ENCODE peak calls at places on chromosome 2, in seven cellular contexts. One of them, this sample, is unnamed.

GRCh38 chr2:7427293-7428060 is 510.3 kb downstream of the RNF144A start:
- DNase-seq in fibroblast of lung: peak; percentile 72
- DNase-seq in right cardiac atrium: no peak
- DNase-seq in tibial artery: no peak
- DNase-seq in left ventricle myocardium inferior: no peak
- DNase-seq in spleen: no peak
- DNase-seq in astrocyte of the spinal cord: peak; percentile 63
- DNase-seq in this sample: peak; percentile 48

GRCh38 chr2:28586864-28587263 is 91.0 kb downstream of the PLB1 start:
- DNase-seq in fibroblast of lung: no peak
- DNase-seq in tibial artery: no peak
- DNase-seq in left ventricle myocardium inferior: no peak
- DNase-seq in right cardiac atrium: no peak
- DNase-seq in astrocyte of the spinal cord: no peak
- DNase-seq in spleen: no peak
- DNase-seq in this sample: peak; percentile 87

GRCh38 chr2:165401285-165401852 is 68.1 kb upstream of the CSRNP3 start:
- DNase-seq in spleen: no peak
- DNase-seq in tibial artery: no peak
- DNase-seq in fibroblast of lung: peak; percentile 88
- DNase-seq in left ventricle myocardium inferior: no peak
- DNase-seq in right cardiac atrium: no peak
- DNase-seq in astrocyte of the spinal cord: peak; percentile 83
- DNase-seq in this sample: peak; percentile 73

GRCh38 chr2:9748586-9748985 is 94.7 kb upstream of the TAF1B start:
- DNase-seq in astrocyte of the spinal cord: no peak
- DNase-seq in fibroblast of lung: no peak
- DNase-seq in right cardiac atrium: no peak
- DNase-seq in spleen: no peak
- DNase-seq in tibial artery: no peak
- DNase-seq in left ventricle myocardium inferior: no peak
- DNase-seq in this sample: no peak

GRCh38 chr2:95347681-95348608 is 50.8 kb downstream of the KCNIP3 start:
- DNase-seq in spleen: no peak
- DNase-seq in left ventricle myocardium inferior: no peak
- DNase-seq in right cardiac atrium: peak; percentile 42
- DNase-seq in fibroblast of lung: no peak
- DNase-seq in tibial artery: no peak
- DNase-seq in astrocyte of the spinal cord: no peak
- DNase-seq in this sample: no peak

GRCh38 chr2:11746376-11746806 is at the start of gene LPIN1:
- DNase-seq in left ventricle myocardium inferior: peak; percentile 91
- DNase-seq in astrocyte of the spinal cord: peak; percentile 86
- DNase-seq in tibial artery: peak; percentile 85
- DNase-seq in fibroblast of lung: peak; percentile 86
- DNase-seq in right cardiac atrium: peak; percentile 97
- DNase-seq in spleen: peak; percentile 97
- DNase-seq in this sample: peak; percentile 60

GRCh38 chr2:239768907-239769573 is 256.1 kb downstream of the NDUFA10 start:
- DNase-seq in fibroblast of lung: no peak
- DNase-seq in left ventricle myocardium inferior: no peak
- DNase-seq in astrocyte of the spinal cord: no peak
- DNase-seq in right cardiac atrium: no peak
- DNase-seq in tibial artery: no peak
- DNase-seq in spleen: no peak
- DNase-seq in this sample: no peak

GRCh38 chr2:62204998-62205496 is 9.1 kb downstream of the B3GNT2 start:
- DNase-seq in fibroblast of lung: no peak
- DNase-seq in spleen: no peak
- DNase-seq in left ventricle myocardium inferior: no peak
- DNase-seq in right cardiac atrium: no peak
- DNase-seq in astrocyte of the spinal cord: no peak
- DNase-seq in tibial artery: peak; percentile 53
- DNase-seq in this sample: no peak

GRCh38 chr2:215843579-215843978 is 169.8 kb downstream of the MREG start:
- DNase-seq in fibroblast of lung: peak; percentile 81
- DNase-seq in astrocyte of the spinal cord: peak; percentile 87
- DNase-seq in spleen: no peak
- DNase-seq in right cardiac atrium: peak; percentile 53
- DNase-seq in tibial artery: peak; percentile 73
- DNase-seq in left ventricle myocardium inferior: no peak
- DNase-seq in this sample: no peak

GRCh38 chr2:60710707-60711106 is 45.4 kb upstream of the PAPOLG start:
- DNase-seq in left ventricle myocardium inferior: peak; percentile 16
- DNase-seq in astrocyte of the spinal cord: no peak
- DNase-seq in right cardiac atrium: no peak
- DNase-seq in tibial artery: peak; percentile 42
- DNase-seq in spleen: no peak
- DNase-seq in fibroblast of lung: no peak
- DNase-seq in this sample: no peak

GRCh38 chr2:61707984-61708852 is 145.6 kb downstream of the FAM161A start:
- DNase-seq in spleen: no peak
- DNase-seq in left ventricle myocardium inferior: no peak
- DNase-seq in fibroblast of lung: peak; percentile 30
- DNase-seq in astrocyte of the spinal cord: peak; percentile 16
- DNase-seq in right cardiac atrium: no peak
- DNase-seq in tibial artery: no peak
- DNase-seq in this sample: no peak

GRCh38 chr2:56132138-56132537 is 51.7 kb upstream of the CCDC85A start:
- DNase-seq in spleen: no peak
- DNase-seq in left ventricle myocardium inferior: no peak
- DNase-seq in right cardiac atrium: no peak
- DNase-seq in tibial artery: no peak
- DNase-seq in astrocyte of the spinal cord: peak; percentile 52
- DNase-seq in fibroblast of lung: peak; percentile 59
- DNase-seq in this sample: peak; percentile 44

DNA sequence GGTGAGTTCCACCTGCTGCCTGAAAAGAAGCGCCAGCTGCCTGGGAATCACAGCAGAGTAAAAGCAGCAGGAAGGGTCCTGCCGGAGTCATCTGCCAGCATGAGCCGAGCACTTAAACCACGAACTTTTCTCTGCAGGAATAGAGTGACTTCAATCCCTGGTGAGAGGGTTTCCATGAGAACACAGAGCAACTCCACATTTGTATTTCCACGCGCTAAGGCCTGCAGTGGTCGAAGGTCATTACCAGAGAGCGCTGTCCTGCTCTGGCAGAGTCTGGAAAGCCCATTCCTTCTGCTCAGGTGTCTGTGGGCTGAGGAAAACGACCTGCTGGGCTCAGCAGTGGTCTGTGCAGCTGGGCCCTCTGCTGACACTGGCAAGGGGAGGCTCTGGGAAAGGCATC is 6.7 kb downstream of the PASK start:
- DNase-seq in tibial artery: no peak
- DNase-seq in fibroblast of lung: no peak
- DNase-seq in right cardiac atrium: no peak
- DNase-seq in astrocyte of the spinal cord: no peak
- DNase-seq in spleen: peak; percentile 46
- DNase-seq in left ventricle myocardium inferior: no peak
- DNase-seq in this sample: no peak
- H3K4me3 ChIP-seq in tibial artery: no peak overlapping the region
- H3K4me3 ChIP-seq in fibroblast of lung: no peak overlapping the region
- H3K4me3 ChIP-seq in right cardiac atrium: no peak overlapping the region
- H3K4me3 ChIP-seq in astrocyte of the spinal cord: no peak overlapping the region
- H3K4me3 ChIP-seq in spleen: no peak overlapping the region
- H3K4me3 ChIP-seq in left ventricle myocardium inferior: no peak overlapping the region
- H3K4me3 ChIP-seq in this sample: no peak overlapping the region

GRCh38 chr2:177579486-177580036 is 187.0 kb downstream of the AGPS start:
- DNase-seq in fibroblast of lung: no peak
- DNase-seq in right cardiac atrium: no peak
- DNase-seq in left ventricle myocardium inferior: no peak
- DNase-seq in astrocyte of the spinal cord: no peak
- DNase-seq in spleen: no peak
- DNase-seq in tibial artery: no peak
- DNase-seq in this sample: no peak

GRCh38 chr2:177582000-177582399 is 189.4 kb downstream of the AGPS start:
- DNase-seq in astrocyte of the spinal cord: no peak
- DNase-seq in tibial artery: no peak
- DNase-seq in spleen: no peak
- DNase-seq in right cardiac atrium: no peak
- DNase-seq in left ventricle myocardium inferior: no peak
- DNase-seq in fibroblast of lung: no peak
- DNase-seq in this sample: no peak

GRCh38 chr2:177577075-177577474 is 184.5 kb downstream of the AGPS start:
- DNase-seq in right cardiac atrium: no peak
- DNase-seq in tibial artery: no peak
- DNase-seq in spleen: no peak
- DNase-seq in fibroblast of lung: no peak
- DNase-seq in astrocyte of the spinal cord: no peak
- DNase-seq in left ventricle myocardium inferior: no peak
- DNase-seq in this sample: no peak

GRCh38 chr2:177575358-177575757 is 182.8 kb downstream of the AGPS start:
- DNase-seq in astrocyte of the spinal cord: no peak
- DNase-seq in left ventricle myocardium inferior: no peak
- DNase-seq in spleen: no peak
- DNase-seq in fibroblast of lung: no peak
- DNase-seq in right cardiac atrium: no peak
- DNase-seq in tibial artery: no peak
- DNase-seq in this sample: no peak

GRCh38 chr2:177578454-177578853 is 185.9 kb downstream of the AGPS start:
- DNase-seq in astrocyte of the spinal cord: no peak
- DNase-seq in spleen: no peak
- DNase-seq in left ventricle myocardium inferior: no peak
- DNase-seq in fibroblast of lung: no peak
- DNase-seq in right cardiac atrium: no peak
- DNase-seq in tibial artery: no peak
- DNase-seq in this sample: no peak
- H3K4me3 ChIP-seq in astrocyte of the spinal cord: no peak overlapping the region
- H3K4me3 ChIP-seq in spleen: no peak overlapping the region
- H3K4me3 ChIP-seq in left ventricle myocardium inferior: no peak overlapping the region
- H3K4me3 ChIP-seq in fibroblast of lung: no peak overlapping the region
- H3K4me3 ChIP-seq in right cardiac atrium: no peak overlapping the region
- H3K4me3 ChIP-seq in tibial artery: no peak overlapping the region
- H3K4me3 ChIP-seq in this sample: no peak overlapping the region

GRCh38 chr2:177622516-177622915 is 229.9 kb downstream of the AGPS start:
- DNase-seq in astrocyte of the spinal cord: no peak
- DNase-seq in spleen: no peak
- DNase-seq in fibroblast of lung: no peak
- DNase-seq in tibial artery: no peak
- DNase-seq in right cardiac atrium: no peak
- DNase-seq in left ventricle myocardium inferior: no peak
- DNase-seq in this sample: no peak

GRCh38 chr2:177631702-177632101 is 239.1 kb downstream of the AGPS start:
- DNase-seq in spleen: no peak
- DNase-seq in astrocyte of the spinal cord: no peak
- DNase-seq in left ventricle myocardium inferior: no peak
- DNase-seq in right cardiac atrium: no peak
- DNase-seq in fibroblast of lung: no peak
- DNase-seq in tibial artery: no peak
- DNase-seq in this sample: no peak

GRCh38 chr2:177628817-177629216 is 236.2 kb downstream of the AGPS start:
- DNase-seq in right cardiac atrium: no peak
- DNase-seq in astrocyte of the spinal cord: no peak
- DNase-seq in left ventricle myocardium inferior: no peak
- DNase-seq in spleen: no peak
- DNase-seq in tibial artery: no peak
- DNase-seq in fibroblast of lung: no peak
- DNase-seq in this sample: no peak

GRCh38 chr2:177629357-177630000 is 236.9 kb downstream of the AGPS start:
- DNase-seq in fibroblast of lung: no peak
- DNase-seq in left ventricle myocardium inferior: no peak
- DNase-seq in right cardiac atrium: no peak
- DNase-seq in tibial artery: no peak
- DNase-seq in spleen: no peak
- DNase-seq in astrocyte of the spinal cord: no peak
- DNase-seq in this sample: no peak

DNA sequence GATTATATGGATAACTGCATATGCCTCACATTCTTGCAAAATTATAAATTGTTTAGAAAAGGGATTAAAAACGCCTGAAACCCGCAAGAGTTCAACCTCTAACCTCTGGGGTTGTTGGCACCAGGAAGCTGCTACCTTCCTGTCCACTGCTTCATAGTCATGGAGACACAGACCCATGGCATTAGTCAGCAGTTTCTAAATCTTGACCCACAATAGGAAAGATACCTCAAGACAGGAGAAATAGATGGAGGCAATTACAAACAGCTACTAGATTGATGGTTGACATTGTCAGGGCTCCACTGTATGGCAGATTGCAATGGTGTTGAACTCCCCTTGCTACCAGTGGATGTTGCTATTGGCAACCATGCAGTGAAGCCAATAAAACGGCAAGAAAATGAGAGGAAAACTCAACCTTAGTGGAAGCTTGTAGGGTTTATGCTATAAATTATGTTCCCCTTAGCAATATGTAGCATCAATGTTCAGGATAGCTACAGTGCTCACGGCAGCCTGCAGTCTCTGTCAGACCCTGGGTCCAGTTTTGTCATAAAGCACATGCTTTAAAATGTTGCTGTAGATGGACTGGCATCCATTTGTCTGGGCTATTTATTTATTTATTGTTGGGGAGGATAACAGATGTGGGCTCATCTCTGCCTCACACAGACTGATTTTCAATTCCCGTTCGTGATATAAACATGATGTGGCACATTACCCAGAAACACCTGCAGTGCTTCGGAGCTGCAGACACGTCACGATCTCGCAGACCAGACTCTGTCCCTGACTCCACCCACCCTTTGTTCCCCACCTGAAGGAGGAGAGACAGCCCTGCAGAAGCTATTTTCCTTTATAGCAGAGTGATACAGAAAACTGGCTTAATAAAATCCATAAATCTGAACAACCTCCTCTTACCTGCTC is 233.4 kb downstream of the AGPS start:
- DNase-seq in right cardiac atrium: no peak
- DNase-seq in fibroblast of lung: no peak
- DNase-seq in tibial artery: no peak
- DNase-seq in astrocyte of the spinal cord: no peak
- DNase-seq in spleen: no peak
- DNase-seq in left ventricle myocardium inferior: no peak
- DNase-seq in this sample: no peak
- H3K4me3 ChIP-seq in right cardiac atrium: no peak overlapping the region
- H3K4me3 ChIP-seq in fibroblast of lung: no peak overlapping the region
- H3K4me3 ChIP-seq in tibial artery: no peak overlapping the region
- H3K4me3 ChIP-seq in astrocyte of the spinal cord: no peak overlapping the region
- H3K4me3 ChIP-seq in spleen: no peak overlapping the region
- H3K4me3 ChIP-seq in left ventricle myocardium inferior: no peak overlapping the region
- H3K4me3 ChIP-seq in this sample: peak overlapping the region; percentile 5

DNA sequence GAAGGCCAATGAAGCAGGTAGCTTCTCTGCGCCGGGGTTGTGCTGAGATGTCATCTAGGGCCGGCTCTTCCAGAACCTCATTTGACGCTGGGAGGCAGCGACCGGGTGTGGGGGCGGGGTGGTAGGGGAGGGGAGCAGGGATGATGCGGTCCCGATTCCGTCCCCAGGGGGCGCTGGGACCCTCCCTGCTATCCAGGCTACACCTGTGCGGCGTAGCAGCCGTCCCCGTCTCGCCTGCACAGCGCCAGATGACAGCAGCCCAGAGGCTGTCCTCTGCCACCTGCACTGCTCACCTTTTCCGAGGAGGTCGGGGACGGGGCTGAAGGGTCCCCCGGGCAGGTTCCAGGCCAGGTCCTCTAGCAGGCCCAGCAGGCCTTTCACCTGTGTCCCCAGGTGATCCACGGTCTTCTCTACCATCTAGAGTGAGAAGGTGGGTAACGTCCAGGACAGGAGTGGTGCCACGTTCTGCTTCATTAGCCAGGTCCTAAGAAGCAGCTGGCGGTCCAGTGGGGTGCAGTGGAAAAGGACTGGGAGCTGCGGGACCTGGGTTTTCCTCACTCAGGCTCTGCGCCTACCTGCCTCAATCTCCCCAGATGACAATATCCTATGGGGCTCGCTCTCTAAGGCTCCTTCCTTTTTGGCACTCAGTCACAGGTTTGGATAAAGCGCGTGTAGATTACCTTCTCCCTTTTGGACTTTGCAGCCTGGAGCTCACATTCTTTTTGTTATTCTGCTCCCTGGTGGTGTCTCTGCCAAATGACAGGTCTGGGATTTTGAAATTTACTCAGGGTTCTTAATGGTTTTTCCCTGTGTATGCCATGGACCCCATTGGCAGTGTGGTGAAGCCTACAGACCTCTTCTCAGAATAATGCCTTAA is 56.0 kb upstream of the RAB6C start:
- DNase-seq in tibial artery: no peak
- DNase-seq in spleen: no peak
- DNase-seq in left ventricle myocardium inferior: no peak
- DNase-seq in right cardiac atrium: no peak
- DNase-seq in fibroblast of lung: peak; percentile 51
- DNase-seq in astrocyte of the spinal cord: peak; percentile 43
- DNase-seq in this sample: peak; percentile 27
- H3K4me3 ChIP-seq in tibial artery: no peak overlapping the region
- H3K4me3 ChIP-seq in spleen: peak overlapping the region; percentile 32
- H3K4me3 ChIP-seq in left ventricle myocardium inferior: peak overlapping the region; percentile 21
- H3K4me3 ChIP-seq in right cardiac atrium: no peak overlapping the region
- H3K4me3 ChIP-seq in fibroblast of lung: no peak overlapping the region
- H3K4me3 ChIP-seq in astrocyte of the spinal cord: no peak overlapping the region
- H3K4me3 ChIP-seq in this sample: no peak overlapping the region

This sample was measured in Jurkat, Clone E6-1.